ENCODE peak calls at places on chromosomes 2 and 18, in nine cellular contexts. One of them, this sample, is unnamed.

GRCh38 chr2:131835621-131836091 is 308.0 kb downstream of the CCDC74A start:
- DNase-seq in GM12892: no peak
- DNase-seq in IMR-90: no peak
- DNase-seq in Peyer's patch: no peak
- DNase-seq in H54: no peak
- DNase-seq in spleen: no peak
- DNase-seq in GM12891: no peak
- DNase-seq in tibial nerve: no peak
- DNase-seq in A549: no peak
- DNase-seq in this sample: no peak

GRCh38 chr2:38233231-38233983 is 143.7 kb downstream of the ATL2 start:
- DNase-seq in GM12892: no peak
- DNase-seq in tibial nerve: peak
- DNase-seq in spleen: no peak
- DNase-seq in H54: peak
- DNase-seq in GM12891: no peak
- DNase-seq in IMR-90: peak
- DNase-seq in Peyer's patch: no peak
- DNase-seq in A549: no peak
- DNase-seq in this sample: no peak

GRCh38 chr18:47558110-47558750 is 306.8 kb upstream of the SKOR2 start:
- DNase-seq in H54: no peak
- DNase-seq in tibial nerve: no peak
- DNase-seq in Peyer's patch: no peak
- DNase-seq in GM12892: no peak
- DNase-seq in A549: no peak
- DNase-seq in IMR-90: no peak
- DNase-seq in spleen: peak
- DNase-seq in GM12891: no peak
- DNase-seq in this sample: no peak

GRCh38 chr2:111162718-111163331 is 42.1 kb downstream of the BCL2L11 start:
- DNase-seq in GM12892: no peak
- DNase-seq in spleen: no peak
- DNase-seq in tibial nerve: no peak
- DNase-seq in H54: no peak
- DNase-seq in GM12891: no peak
- DNase-seq in A549: no peak
- DNase-seq in Peyer's patch: no peak
- DNase-seq in IMR-90: peak
- DNase-seq in this sample: no peak

GRCh38 chr2:27717070-27717453 is 53.4 kb downstream of the SLC4A1AP start:
- DNase-seq in Peyer's patch: no peak
- DNase-seq in H54: no peak
- DNase-seq in GM12891: no peak
- DNase-seq in A549: no peak
- DNase-seq in tibial nerve: no peak
- DNase-seq in IMR-90: peak
- DNase-seq in spleen: no peak
- DNase-seq in GM12892: no peak
- DNase-seq in this sample: peak

GRCh38 chr2:18124126-18124835 is 245.8 kb downstream of the KCNS3 start:
- DNase-seq in H54: no peak
- DNase-seq in GM12892: no peak
- DNase-seq in GM12891: no peak
- DNase-seq in Peyer's patch: no peak
- DNase-seq in spleen: no peak
- DNase-seq in tibial nerve: no peak
- DNase-seq in A549: no peak
- DNase-seq in IMR-90: no peak
- DNase-seq in this sample: no peak

GRCh38 chr2:106561803-106562202 is 74.6 kb downstream of the CD8B2 start:
- DNase-seq in spleen: no peak
- DNase-seq in GM12892: no peak
- DNase-seq in GM12891: no peak
- DNase-seq in H54: no peak
- DNase-seq in A549: no peak
- DNase-seq in Peyer's patch: no peak
- DNase-seq in IMR-90: no peak
- DNase-seq in tibial nerve: no peak
- DNase-seq in this sample: no peak

GRCh38 chr2:740446-741293 is 63.5 kb upstream of the TMEM18 start:
- DNase-seq in GM12892: no peak
- DNase-seq in GM12891: peak
- DNase-seq in tibial nerve: peak
- DNase-seq in H54: peak
- DNase-seq in A549: peak
- DNase-seq in IMR-90: peak
- DNase-seq in Peyer's patch: peak
- DNase-seq in spleen: peak
- DNase-seq in this sample: peak

GRCh38 chr18:4236940-4237686 is 218.0 kb downstream of the DLGAP1 start:
- DNase-seq in GM12892: no peak
- DNase-seq in IMR-90: no peak
- DNase-seq in A549: no peak
- DNase-seq in tibial nerve: no peak
- DNase-seq in H54: no peak
- DNase-seq in spleen: no peak
- DNase-seq in GM12891: no peak
- DNase-seq in Peyer's patch: no peak
- DNase-seq in this sample: no peak

GRCh38 chr2:172655091-172655837 is 80.4 kb upstream of the RAPGEF4 start:
- DNase-seq in Peyer's patch: no peak
- DNase-seq in GM12891: no peak
- DNase-seq in tibial nerve: no peak
- DNase-seq in spleen: no peak
- DNase-seq in IMR-90: peak
- DNase-seq in H54: peak
- DNase-seq in A549: no peak
- DNase-seq in GM12892: no peak
- DNase-seq in this sample: no peak

GRCh38 chr18:40006553-40007073 is 1948.4 kb upstream of the PIK3C3 start:
- DNase-seq in GM12892: no peak
- DNase-seq in spleen: no peak
- DNase-seq in GM12891: no peak
- DNase-seq in IMR-90: no peak
- DNase-seq in Peyer's patch: no peak
- DNase-seq in tibial nerve: no peak
- DNase-seq in H54: no peak
- DNase-seq in A549: no peak
- DNase-seq in this sample: no peak

GRCh38 chr2:232255033-232255432 is 123.5 kb upstream of the ALPP start:
- DNase-seq in A549: no peak
- DNase-seq in GM12892: no peak
- DNase-seq in GM12891: no peak
- DNase-seq in H54: no peak
- DNase-seq in spleen: no peak
- DNase-seq in tibial nerve: no peak
- DNase-seq in Peyer's patch: no peak
- DNase-seq in IMR-90: no peak
- DNase-seq in this sample: no peak

GRCh38 chr2:15812187-15812830 is 128.0 kb upstream of the MYCN start:
- DNase-seq in GM12891: no peak
- DNase-seq in tibial nerve: no peak
- DNase-seq in H54: no peak
- DNase-seq in Peyer's patch: no peak
- DNase-seq in IMR-90: no peak
- DNase-seq in spleen: no peak
- DNase-seq in GM12892: no peak
- DNase-seq in A549: no peak
- DNase-seq in this sample: no peak

GRCh38 chr2:79573895-79574674 is 61.2 kb downstream of the CTNNA2 start:
- DNase-seq in IMR-90: no peak
- DNase-seq in GM12891: no peak
- DNase-seq in GM12892: no peak
- DNase-seq in tibial nerve: no peak
- DNase-seq in H54: no peak
- DNase-seq in Peyer's patch: no peak
- DNase-seq in spleen: no peak
- DNase-seq in A549: no peak
- DNase-seq in this sample: no peak

GRCh38 chr2:20506281-20506685 is 59.4 kb downstream of the RHOB start:
- DNase-seq in tibial nerve: no peak
- DNase-seq in A549: no peak
- DNase-seq in spleen: no peak
- DNase-seq in GM12891: no peak
- DNase-seq in IMR-90: peak
- DNase-seq in GM12892: no peak
- DNase-seq in Peyer's patch: no peak
- DNase-seq in H54: no peak
- DNase-seq in this sample: no peak

GRCh38 chr2:70141754-70142589 is 48.8 kb downstream of the C2orf42 start:
- DNase-seq in Peyer's patch: no peak
- DNase-seq in GM12892: no peak
- DNase-seq in spleen: no peak
- DNase-seq in A549: peak
- DNase-seq in tibial nerve: no peak
- DNase-seq in IMR-90: peak
- DNase-seq in H54: peak
- DNase-seq in GM12891: no peak
- DNase-seq in this sample: no peak
- TF ChIP-seq POLR2A in Peyer's patch: peak
- TF ChIP-seq POLR2A in GM12892: no peak
- TF ChIP-seq POLR2A in spleen: peak
- TF ChIP-seq POLR2A in A549: peak
- TF ChIP-seq POLR2A in tibial nerve: peak
- TF ChIP-seq POLR2A in IMR-90: peak
- TF ChIP-seq POLR2A in H54: peak
- TF ChIP-seq POLR2A in GM12891: peak
- TF ChIP-seq POLR2A in this sample: peak

GRCh38 chr2:160492401-160493226 is 993 bp downstream of the RBMS1 start:
- DNase-seq in tibial nerve: peak
- DNase-seq in IMR-90: peak
- DNase-seq in H54: peak
- DNase-seq in A549: peak
- DNase-seq in Peyer's patch: peak
- DNase-seq in GM12892: no peak
- DNase-seq in GM12891: peak
- DNase-seq in spleen: peak
- DNase-seq in this sample: peak
- TF ChIP-seq POLR2A in tibial nerve: no peak
- TF ChIP-seq POLR2A in IMR-90: peak
- TF ChIP-seq POLR2A in H54: peak
- TF ChIP-seq POLR2A in A549: peak
- TF ChIP-seq POLR2A in Peyer's patch: no peak
- TF ChIP-seq POLR2A in GM12892: no peak
- TF ChIP-seq POLR2A in GM12891: no peak
- TF ChIP-seq POLR2A in spleen: no peak
- TF ChIP-seq POLR2A in this sample: no peak

DNA sequence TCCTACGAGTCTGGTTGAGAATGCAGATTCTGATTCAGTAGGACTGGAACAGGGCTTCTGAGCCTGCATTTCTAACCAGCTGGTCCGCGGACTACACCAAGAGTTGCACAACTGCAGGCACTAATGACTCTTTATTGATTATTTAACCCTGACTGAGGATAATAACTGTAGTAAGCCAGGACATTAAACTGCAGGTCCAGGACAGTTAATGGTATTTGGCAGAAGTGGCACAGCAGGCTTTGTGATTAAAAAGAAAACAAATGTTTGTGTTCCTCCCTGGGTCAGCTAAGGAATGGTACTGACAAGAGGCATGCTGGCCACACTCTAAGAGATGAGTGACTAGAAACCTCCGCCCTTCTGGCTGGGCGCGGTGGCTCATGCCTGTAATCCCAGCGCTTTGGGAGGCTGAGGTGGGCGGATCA is 59.4 kb downstream of the ALPK2 start:
- DNase-seq in IMR-90: no peak
- DNase-seq in A549: no peak
- DNase-seq in GM12892: no peak
- DNase-seq in tibial nerve: no peak
- DNase-seq in GM12891: no peak
- DNase-seq in H54: no peak
- DNase-seq in spleen: no peak
- DNase-seq in Peyer's patch: no peak
- DNase-seq in this sample: no peak
- TF ChIP-seq POLR2A in IMR-90: no peak
- TF ChIP-seq POLR2A in A549: no peak
- TF ChIP-seq POLR2A in GM12892: no peak
- TF ChIP-seq POLR2A in tibial nerve: no peak
- TF ChIP-seq POLR2A in GM12891: no peak
- TF ChIP-seq POLR2A in H54: no peak
- TF ChIP-seq POLR2A in spleen: no peak
- TF ChIP-seq POLR2A in Peyer's patch: no peak
- TF ChIP-seq POLR2A in this sample: no peak

GRCh38 chr18:10557085-10557677 is 31.4 kb downstream of the NAPG start:
- DNase-seq in GM12891: no peak
- DNase-seq in A549: no peak
- DNase-seq in spleen: no peak
- DNase-seq in IMR-90: no peak
- DNase-seq in H54: no peak
- DNase-seq in tibial nerve: no peak
- DNase-seq in GM12892: no peak
- DNase-seq in Peyer's patch: no peak
- DNase-seq in this sample: no peak

GRCh38 chr18:10560457-10561045 is 34.7 kb downstream of the NAPG start:
- DNase-seq in H54: peak
- DNase-seq in A549: peak
- DNase-seq in GM12891: peak
- DNase-seq in tibial nerve: peak
- DNase-seq in GM12892: peak
- DNase-seq in spleen: no peak
- DNase-seq in Peyer's patch: peak
- DNase-seq in IMR-90: peak
- DNase-seq in this sample: peak

GRCh38 chr18:10559566-10560456 is 34.0 kb downstream of the NAPG start:
- DNase-seq in GM12892: peak
- DNase-seq in tibial nerve: no peak
- DNase-seq in H54: no peak
- DNase-seq in Peyer's patch: no peak
- DNase-seq in IMR-90: peak
- DNase-seq in GM12891: peak
- DNase-seq in spleen: no peak
- DNase-seq in A549: no peak
- DNase-seq in this sample: no peak

GRCh38 chr18:10558967-10559298 is 33.1 kb downstream of the NAPG start:
- DNase-seq in GM12892: no peak
- DNase-seq in tibial nerve: no peak
- DNase-seq in Peyer's patch: no peak
- DNase-seq in A549: no peak
- DNase-seq in spleen: no peak
- DNase-seq in IMR-90: no peak
- DNase-seq in GM12891: no peak
- DNase-seq in H54: no peak
- DNase-seq in this sample: no peak

DNA sequence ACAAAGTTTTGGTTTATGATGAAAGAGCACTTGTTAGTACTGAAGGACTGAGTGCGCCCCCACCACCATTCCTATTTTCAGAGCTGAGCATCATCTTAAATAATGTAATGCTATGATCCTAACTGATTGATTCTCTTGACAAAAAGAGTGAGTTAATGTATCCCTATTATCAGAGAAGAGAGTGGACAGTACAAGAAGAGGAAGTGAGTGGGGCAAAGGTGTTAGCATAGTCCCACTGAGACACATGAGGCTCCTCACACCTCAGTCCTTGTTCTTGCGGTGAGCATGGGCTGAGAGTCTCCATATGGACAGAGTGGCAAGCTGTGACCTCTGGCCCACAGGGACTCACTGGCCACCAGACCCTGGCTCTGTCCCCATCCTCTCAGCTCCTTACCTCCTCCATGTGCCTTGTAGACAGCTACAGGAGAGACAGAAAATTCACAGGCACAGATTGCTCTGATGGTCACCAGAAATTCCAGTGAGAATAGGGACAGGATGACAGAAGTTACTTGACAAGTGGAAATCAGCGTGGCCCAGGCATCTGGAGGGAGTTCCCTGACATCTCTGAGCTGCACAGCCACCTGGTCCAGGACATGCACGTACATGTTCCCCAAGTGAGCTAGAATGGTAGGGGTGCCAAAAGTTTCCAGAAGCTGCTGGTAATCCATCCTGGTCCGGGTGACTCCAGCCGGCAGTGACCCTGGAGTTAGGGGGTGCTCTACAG is 32.6 kb downstream of the NAPG start:
- DNase-seq in spleen: peak
- DNase-seq in GM12891: no peak
- DNase-seq in GM12892: no peak
- DNase-seq in Peyer's patch: no peak
- DNase-seq in A549: no peak
- DNase-seq in H54: no peak
- DNase-seq in tibial nerve: no peak
- DNase-seq in IMR-90: no peak
- DNase-seq in this sample: peak
- TF ChIP-seq POLR2A in spleen: no peak
- TF ChIP-seq POLR2A in GM12891: no peak
- TF ChIP-seq POLR2A in GM12892: no peak
- TF ChIP-seq POLR2A in Peyer's patch: no peak
- TF ChIP-seq POLR2A in A549: no peak
- TF ChIP-seq POLR2A in H54: no peak
- TF ChIP-seq POLR2A in tibial nerve: no peak
- TF ChIP-seq POLR2A in IMR-90: no peak
- TF ChIP-seq POLR2A in this sample: no peak

This sample was measured in lower leg skin.